ENCODE peak calls at places on chromosome 16, in eight cellular contexts. P is GM12878, J is H1, E is A549, H is HepG2, V is IMR-90, K is WTC11, U is SK-N-SH. G is an unnamed sample.

GRCh38 chr16:86836503-86837125 is 258.3 kb downstream of the FOXL1 start:
- DNase-seq in P (no peak), J (no peak), E (no peak), H (no peak), V (peak; percentile 93), K (no peak), U (no peak), G (no peak)

GRCh38 chr16:27840311-27841060 is 223.0 kb downstream of the GSG1L start:
- DNase-seq in P (no peak), J (no peak), E (no peak), H (no peak), V (no peak), K (no peak), U (no peak), G (no peak)

GRCh38 chr16:15536813-15537212 is 102.4 kb downstream of the BMERB1 start:
- DNase-seq in P (no peak), J (no peak), E (no peak), H (no peak), V (no peak), K (no peak), U (no peak), G (no peak)

GRCh38 chr16:48913384-48913783 is 303.4 kb upstream of the N4BP1 start:
- DNase-seq in P (no peak), J (no peak), E (no peak), H (peak; percentile 39), V (no peak), K (no peak), U (no peak), G (no peak)

GRCh38 chr16:28846933-28847273 is 755 bp upstream of the TUFM start:
- DNase-seq in P (no peak), J (no peak), E (no peak), H (no peak), V (peak; percentile 6), K (no peak), U (no peak), G (no peak)

GRCh38 chr16:66020642-66021041 is 345.8 kb upstream of the CDH5 start:
- DNase-seq in P (no peak), J (no peak), E (peak; percentile 4), H (no peak), V (peak; percentile 52), K (no peak), U (no peak), G (peak; percentile 14)

GRCh38 chr16:56269824-56270684 is 78.8 kb downstream of the GNAO1 start:
- DNase-seq in P (no peak), J (peak; percentile 29), E (no peak), H (peak; percentile 52), V (peak; percentile 86), K (peak; percentile 37), U (no peak), G (peak; percentile 61)

GRCh38 chr16:84281077-84281476 is 13.6 kb upstream of the WFDC1 start:
- DNase-seq in P (no peak), J (no peak), E (no peak), H (no peak), V (peak; percentile 9), K (peak; percentile 40), U (peak; percentile 50), G (peak; percentile 85)

GRCh38 chr16:50311134-50311528 is 44.8 kb downstream of the ADCY7 start:
- DNase-seq in P (no peak), J (no peak), E (no peak), H (no peak), V (no peak), K (no peak), U (peak; percentile 26), G (no peak)

GRCh38 chr16:55377840-55378239 is 53.8 kb downstream of the IRX6 start:
- DNase-seq in P (no peak), J (no peak), E (no peak), H (peak; percentile 4), V (no peak), K (no peak), U (no peak), G (no peak)

GRCh38 chr16:51762081-51762995 is 611.3 kb upstream of the SALL1 start:
- DNase-seq in P (no peak), J (peak; percentile 19), E (peak; percentile 51), H (peak; percentile 52), V (peak; percentile 70), K (peak; percentile 85), U (peak; percentile 76), G (peak; percentile 66)

DNA sequence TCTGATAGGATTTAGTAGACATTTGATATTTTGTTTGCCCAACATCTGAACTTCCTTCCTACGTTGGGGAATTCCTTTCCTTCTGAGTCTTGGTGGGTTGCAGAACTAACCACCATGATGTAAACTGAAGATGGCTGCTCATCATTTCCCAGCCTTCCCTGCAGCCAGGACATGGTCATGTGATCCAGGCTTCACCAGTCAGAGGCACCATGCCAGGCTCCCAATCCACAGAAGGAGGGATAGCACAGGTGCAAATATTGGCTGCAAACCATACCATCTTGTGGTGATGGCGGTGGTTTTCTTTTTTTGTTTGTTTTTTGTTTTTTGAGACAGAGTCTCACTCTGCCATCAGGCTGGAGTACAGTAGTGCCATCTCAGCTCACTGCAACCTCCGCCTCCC is 57.4 kb downstream of the EMP2 start:
- DNase-seq in P (no peak), J (no peak), E (no peak), H (no peak), V (no peak), K (no peak), U (no peak), G (no peak)
- TF ChIP-seq USF2 in P (no peak), J (no peak), E (no peak), H (no peak), V (no peak), K (no peak), U (no peak), G (peak; percentile 28)

DNA sequence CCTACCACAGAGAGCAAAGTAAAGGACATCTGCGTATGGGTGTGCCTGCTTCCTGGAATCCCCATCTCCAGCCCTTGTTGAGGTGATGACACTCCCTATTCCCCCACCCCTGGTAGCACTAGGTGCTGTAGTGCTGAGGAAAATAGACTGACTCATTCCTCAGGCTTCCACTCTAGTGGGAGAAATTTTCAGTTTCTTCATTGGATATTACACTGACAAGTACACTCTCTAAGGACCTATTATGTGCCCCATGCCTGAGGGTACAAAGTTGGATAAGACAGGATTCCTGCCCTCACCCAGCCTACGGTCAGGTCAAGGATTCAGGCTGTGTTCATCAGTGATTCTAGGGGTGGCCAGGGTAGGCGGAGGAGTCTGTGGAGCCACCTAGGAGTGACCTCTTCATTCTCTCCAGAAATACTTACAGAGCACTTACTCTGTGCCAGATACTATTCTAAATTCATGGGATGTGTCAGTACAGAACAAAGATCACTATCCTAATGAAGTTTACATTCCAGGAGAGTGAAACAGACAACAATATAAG is 4.5 kb upstream of the ZC3H7A start:
- DNase-seq in P (no peak), J (no peak), E (no peak), H (no peak), V (peak; percentile 65), K (no peak), U (no peak), G (no peak)
- TF ChIP-seq USF2 in P (no peak), J (no peak), E (no peak), H (no peak), V (no peak), K (no peak), U (no peak), G (no peak)

DNA sequence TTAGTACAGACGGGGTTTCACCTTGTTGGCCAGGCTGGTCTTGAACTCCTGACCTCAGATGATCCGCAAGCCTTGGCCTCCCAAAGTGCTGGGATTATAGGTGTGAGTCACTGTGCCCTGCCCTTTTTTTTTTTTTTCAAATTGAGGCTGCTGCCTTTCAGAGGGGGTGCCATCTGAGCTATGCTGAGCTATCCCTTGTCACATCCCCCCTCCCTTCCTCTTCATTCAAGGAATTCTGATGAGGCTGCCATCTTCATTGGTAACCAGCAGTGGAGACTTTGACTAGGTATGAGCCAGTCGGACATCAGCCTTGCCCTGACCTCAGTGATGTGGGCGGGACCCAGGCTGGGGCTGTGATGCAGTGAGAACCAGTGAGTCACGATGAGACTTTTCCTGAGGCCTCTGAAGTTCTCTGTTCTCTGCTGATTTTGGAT is 24.4 kb upstream of the GPT2 start:
- DNase-seq in P (no peak), J (no peak), E (peak; percentile 80), H (peak; percentile 82), V (peak; percentile 91), K (no peak), U (no peak), G (peak; percentile 32)
- TF ChIP-seq USF2 in P (no peak), J (no peak), E (no peak), H (no peak), V (no peak), K (no peak), U (no peak), G (no peak)

GRCh38 chr16:57297856-57298255 is 13.4 kb upstream of the PLLP start:
- DNase-seq in P (no peak), J (no peak), E (no peak), H (no peak), V (no peak), K (peak; percentile 34), U (no peak), G (no peak)
- TF ChIP-seq USF2 in P (no peak), J (no peak), E (no peak), H (no peak), V (no peak), K (no peak), U (no peak), G (no peak)

DNA sequence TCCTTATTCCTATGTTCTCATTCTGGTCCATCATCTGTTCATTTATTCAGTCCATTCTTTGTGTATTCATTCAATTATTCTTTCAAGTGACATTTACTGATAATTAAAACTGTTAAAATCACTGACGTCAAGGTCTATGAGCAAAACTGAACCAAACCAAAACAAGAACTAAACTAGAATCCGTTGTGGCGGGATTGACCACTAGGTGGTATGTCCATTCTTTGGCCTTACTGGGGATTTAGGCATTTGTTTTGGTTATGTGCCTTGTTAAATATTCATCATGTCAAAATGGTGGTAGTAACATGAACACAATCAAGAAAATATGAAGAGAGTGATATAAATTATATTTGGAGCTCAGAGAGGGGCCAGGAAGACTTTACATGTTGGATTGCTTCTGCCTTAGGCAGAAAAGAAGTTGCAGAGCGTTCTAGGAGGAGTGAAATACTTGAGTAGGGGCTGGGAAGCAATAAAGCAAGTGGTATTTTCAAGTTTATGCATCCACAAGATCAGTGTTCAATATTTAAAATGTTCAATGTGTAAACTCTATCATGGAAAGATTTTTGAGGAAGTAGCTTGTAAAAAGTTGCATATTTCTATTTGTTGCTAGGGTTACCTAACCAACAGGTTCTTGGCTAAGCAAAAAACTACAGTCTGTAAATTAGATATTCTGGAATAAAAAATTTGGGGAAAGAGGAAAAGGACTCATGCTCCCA is 129.0 kb downstream of the CDH13 start:
- DNase-seq in P (no peak), J (no peak), E (no peak), H (no peak), V (no peak), K (peak; percentile 14), U (no peak), G (peak; percentile 31)
- TF ChIP-seq USF2 in P (no peak), J (no peak), E (no peak), H (no peak), V (no peak), K (no peak), U (no peak), G (no peak)

GRCh38 chr16:1119766-1120611 is 23.9 kb upstream of the C1QTNF8 start:
- DNase-seq in P (no peak), J (no peak), E (no peak), H (no peak), V (no peak), K (no peak), U (no peak), G (no peak)
- TF ChIP-seq USF2 in P (no peak), J (no peak), E (no peak), H (no peak), V (no peak), K (no peak), U (no peak), G (no peak)

G was measured in K562.